ENCODE peak calls at places on chromosome 19, in seven cellular contexts. R is AG04449; S is activated CD4-positive, alpha-beta memory T cell treated with anti-CD3 and anti-CD28 coated beads, Interleukin-2, amount 10 ng/mL, durations not matched to agents 7 days and 5 days; X is OCI-M1; T is cerebellum; C is stromal cell of bone marrow; Y is activated gamma-delta T cell. A is an unnamed sample.

GRCh38 chr19:49854861-49855263 is 3.9 kb downstream of the PTOV1 start:
- DNase-seq in R (no peak), T (no peak), X (no peak), Y (no peak), C (no peak), S (no peak), A (no peak)

GRCh38 chr19:3142292-3142670 is 6.4 kb downstream of the GNA15 start:
- DNase-seq in C (peak; percentile 92), S (no peak), Y (no peak), T (no peak), X (no peak), R (no peak), A (peak; percentile 80)

GRCh38 chr19:41116261-41116660 is 2.0 kb downstream of the CYP2F1 start:
- DNase-seq in C (no peak), X (no peak), S (no peak), T (no peak), Y (no peak), R (no peak), A (no peak)

GRCh38 chr19:16897572-16898056 is 8.8 kb downstream of the F2RL3 start:
- DNase-seq in X (no peak), Y (no peak), C (no peak), T (no peak), S (peak; percentile 49), R (no peak), A (no peak)

GRCh38 chr19:1169921-1170885 is 3.9 kb downstream of the SBNO2 start:
- DNase-seq in T (peak; percentile 60), R (no peak), X (no peak), S (no peak), Y (no peak), C (no peak), A (no peak)

GRCh38 chr19:1251503-1252220 is 3.3 kb downstream of the MIDN start:
- DNase-seq in Y (no peak), C (no peak), T (no peak), S (peak; percentile 76), X (no peak), R (no peak), A (no peak)

GRCh38 chr19:17765069-17765618 is 13.9 kb downstream of the FCHO1 start:
- DNase-seq in C (no peak), X (peak; percentile 35), R (no peak), Y (no peak), T (no peak), S (no peak), A (no peak)

GRCh38 chr19:38012290-38012689 is 105.3 kb downstream of the SIPA1L3 start:
- DNase-seq in R (no peak), Y (no peak), T (no peak), S (no peak), X (no peak), C (no peak), A (no peak)

GRCh38 chr19:35513975-35514809 is 743 bp upstream of the DMKN start:
- DNase-seq in R (no peak), X (no peak), C (peak; percentile 18), T (no peak), S (no peak), Y (no peak), A (no peak)

GRCh38 chr19:5627395-5627904 is 4.6 kb downstream of the SAFB start:
- DNase-seq in X (peak; percentile 96), S (no peak), R (no peak), T (peak; percentile 41), Y (no peak), C (no peak), A (no peak)

GRCh38 chr19:28556371-28556770 is 656.6 kb downstream of the UQCRFS1 start:
- DNase-seq in X (peak; percentile 50), Y (no peak), S (no peak), C (no peak), R (no peak), T (no peak), A (no peak)

GRCh38 chr19:7917292-7918061 is 2.7 kb upstream of the SNAPC2 start:
- DNase-seq in T (peak; percentile 79), X (peak; percentile 90), R (no peak), C (no peak), S (peak; percentile 62), Y (peak; percentile 40), A (no peak)

GRCh38 chr19:3494051-3494450 is 6.4 kb downstream of the DOHH start:
- DNase-seq in T (peak; percentile 36), X (no peak), Y (no peak), C (no peak), R (no peak), S (peak; percentile 45), A (no peak)

GRCh38 chr19:55486971-55487883 is 1.0 kb upstream of the SSC5D start:
- DNase-seq in C (peak; percentile 95), X (no peak), S (peak; percentile 36), R (peak; percentile 87), T (peak; percentile 54), Y (no peak), A (peak; percentile 50)

GRCh38 chr19:2625434-2625833 is 77.1 kb downstream of the GNG7 start:
- DNase-seq in C (no peak), X (no peak), R (no peak), T (no peak), S (no peak), Y (no peak), A (no peak)

GRCh38 chr19:4737955-4738580 is 14.4 kb upstream of the DPP9 start:
- DNase-seq in C (no peak), R (no peak), Y (no peak), X (no peak), T (no peak), S (no peak), A (no peak)

GRCh38 chr19:21947775-21948174 is 63.0 kb downstream of the ZNF208 start:
- DNase-seq in T (no peak), R (no peak), Y (no peak), S (no peak), C (no peak), X (peak; percentile 29), A (no peak)

GRCh38 chr19:38223119-38223523 is 901 bp downstream of the DPF1 start:
- DNase-seq in X (no peak), T (no peak), S (no peak), Y (no peak), C (no peak), R (no peak), A (no peak)

GRCh38 chr19:11324748-11325389 is 14.6 kb downstream of the RAB3D start:
- DNase-seq in Y (no peak), C (no peak), T (peak; percentile 41), R (no peak), S (no peak), X (no peak), A (no peak)

GRCh38 chr19:7476941-7477494 is 11.8 kb downstream of the PEX11G start:
- DNase-seq in X (no peak), R (no peak), Y (no peak), C (no peak), S (no peak), T (peak; percentile 23), A (no peak)

GRCh38 chr19:39308531-39309304 is 11.9 kb downstream of the LRFN1 start:
- DNase-seq in Y (no peak), R (no peak), T (no peak), S (no peak), C (no peak), X (no peak), A (no peak)

GRCh38 chr19:51702754-51703654 is 9.9 kb downstream of the SPACA6 start:
- DNase-seq in T (peak; percentile 56), R (no peak), X (no peak), C (no peak), Y (no peak), S (no peak), A (no peak)

GRCh38 chr19:49896863-49897621 is at the start of gene IL4I1:
- DNase-seq in T (no peak), S (peak; percentile 76), R (no peak), X (peak; percentile 63), Y (peak; percentile 24), C (peak; percentile 13), A (peak; percentile 87)

A was measured in RCC 7860.